ENCODE peak calls at places on chromosomes 13 and 19, in ten cellular contexts. T is GM23248; G is pancreas; I is stomach; S is CD8-positive, alpha-beta T cell; F is mucosa of descending colon; E is neural progenitor cell; U is BJ; A is heart right ventricle; N is Karpas-422. K is an unnamed sample.

GRCh38 chr19:5369304-5369703 is 28.7 kb upstream of the PTPRS start:
- DNase-seq in S (no peak), U (no peak), N (no peak), I (no peak), E (no peak), A (no peak), F (no peak), T (no peak), G (no peak), K (no peak)

GRCh38 chr13:40981949-40982348 is 37.2 kb downstream of the ELF1 start:
- DNase-seq in F (no peak), A (no peak), S (no peak), I (no peak), E (no peak), U (no peak), N (no peak), G (no peak), T (no peak), K (no peak)

GRCh38 chr13:33931397-33931987 is 113.5 kb downstream of the RFC3 start:
- DNase-seq in G (no peak), U (no peak), E (peak; percentile 73), S (no peak), A (peak; percentile 28), T (peak; percentile 74), N (peak; percentile 89), I (no peak), F (peak; percentile 61), K (no peak)

GRCh38 chr13:99601535-99601934 is 100.3 kb downstream of the TM9SF2 start:
- DNase-seq in G (no peak), T (no peak), I (no peak), E (no peak), U (no peak), F (no peak), A (no peak), S (no peak), N (no peak), K (no peak)

GRCh38 chr13:82898625-82899024 is 983.6 kb downstream of the SLITRK1 start:
- DNase-seq in G (no peak), N (no peak), E (no peak), A (no peak), F (no peak), T (no peak), S (no peak), I (no peak), U (no peak), K (no peak)

GRCh38 chr13:71240906-71241305 is 626.1 kb downstream of the DACH1 start:
- DNase-seq in A (no peak), F (peak; percentile 6), T (no peak), S (no peak), N (no peak), U (no peak), G (no peak), I (no peak), E (peak; percentile 41), K (no peak)

GRCh38 chr13:49746111-49746510 is 46.4 kb downstream of the KPNA3 start:
- DNase-seq in I (peak; percentile 52), A (no peak), F (peak; percentile 66), T (no peak), U (no peak), N (no peak), S (no peak), E (no peak), G (no peak), K (no peak)

GRCh38 chr19:32877977-32878745 is 8.6 kb upstream of the SLC7A9 start:
- DNase-seq in I (peak; percentile 19), T (no peak), E (no peak), S (no peak), A (no peak), G (no peak), U (no peak), F (no peak), N (no peak), K (no peak)

GRCh38 chr13:95754069-95754468 is 77.1 kb downstream of the DNAJC3 start:
- DNase-seq in U (no peak), I (no peak), S (no peak), G (no peak), E (no peak), T (no peak), N (no peak), A (no peak), F (no peak), K (no peak)

GRCh38 chr19:55158848-55159793 is 1.6 kb upstream of the TNNI3 start:
- DNase-seq in I (no peak), U (no peak), E (no peak), T (peak; percentile 60), N (peak; percentile 70), G (no peak), F (no peak), S (no peak), A (peak; percentile 87), K (no peak)

GRCh38 chr19:14383898-14384669 is 2.8 kb downstream of the ADGRE5 start:
- DNase-seq in F (peak; percentile 54), N (no peak), E (no peak), I (no peak), S (peak; percentile 67), G (no peak), T (peak; percentile 88), U (no peak), A (no peak), K (no peak)

GRCh38 chr19:14385492-14385891 is 4.2 kb downstream of the ADGRE5 start:
- DNase-seq in T (no peak), S (no peak), N (no peak), A (no peak), E (no peak), F (no peak), I (no peak), G (no peak), U (no peak), K (no peak)

GRCh38 chr19:14378890-14379289 is 2.4 kb upstream of the ADGRE5 start:
- DNase-seq in N (no peak), I (no peak), U (no peak), E (no peak), F (no peak), T (no peak), S (no peak), A (no peak), G (no peak), K (no peak)

GRCh38 chr19:14381689-14382474 is 638 bp downstream of the ADGRE5 start:
- DNase-seq in I (peak; percentile 57), F (peak; percentile 78), A (peak; percentile 48), U (peak; percentile 23), G (peak; percentile 79), S (peak; percentile 78), T (peak; percentile 90), N (no peak), E (no peak), K (no peak)

DNA sequence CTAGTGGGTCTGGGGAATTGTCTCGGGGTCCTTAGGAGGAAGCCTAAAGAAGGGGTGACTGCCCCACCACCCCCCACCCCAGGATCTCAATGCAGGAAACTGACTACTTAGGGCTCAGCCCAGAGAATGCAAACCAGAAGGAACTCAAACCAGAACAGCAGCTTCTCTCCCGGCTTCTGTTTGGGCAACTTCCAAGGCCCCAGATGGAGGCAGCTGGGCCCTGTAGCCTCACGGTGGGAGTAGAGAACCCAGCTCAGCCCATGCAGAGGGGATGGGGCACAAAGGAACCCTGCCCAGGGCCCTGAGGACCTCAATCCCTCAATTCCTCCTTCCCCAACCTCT is 2.3 kb downstream of the ADGRE5 start:
- DNase-seq in F (peak; percentile 52), G (no peak), T (peak; percentile 51), N (no peak), I (no peak), U (no peak), A (peak; percentile 51), E (no peak), S (no peak), K (no peak)
- H3K4me3 ChIP-seq in F (no peak overlapping the region), G (no peak overlapping the region), T (peak overlapping the region; percentile 66), N (no peak overlapping the region), I (peak overlapping the region; percentile 69), U (no peak overlapping the region), A (peak overlapping the region; percentile 81), E (no peak overlapping the region), S (peak overlapping the region; percentile 69), K (peak overlapping the region; percentile 21)

GRCh38 chr13:111573362-111573761 is 252.9 kb downstream of the TEX29 start:
- DNase-seq in F (no peak), I (no peak), A (no peak), U (no peak), E (no peak), T (no peak), N (no peak), S (no peak), G (no peak), K (no peak)
- H3K4me3 ChIP-seq in F (no peak overlapping the region), I (no peak overlapping the region), A (no peak overlapping the region), U (no peak overlapping the region), E (no peak overlapping the region), T (no peak overlapping the region), N (no peak overlapping the region), S (no peak overlapping the region), G (no peak overlapping the region), K (no peak overlapping the region)

DNA sequence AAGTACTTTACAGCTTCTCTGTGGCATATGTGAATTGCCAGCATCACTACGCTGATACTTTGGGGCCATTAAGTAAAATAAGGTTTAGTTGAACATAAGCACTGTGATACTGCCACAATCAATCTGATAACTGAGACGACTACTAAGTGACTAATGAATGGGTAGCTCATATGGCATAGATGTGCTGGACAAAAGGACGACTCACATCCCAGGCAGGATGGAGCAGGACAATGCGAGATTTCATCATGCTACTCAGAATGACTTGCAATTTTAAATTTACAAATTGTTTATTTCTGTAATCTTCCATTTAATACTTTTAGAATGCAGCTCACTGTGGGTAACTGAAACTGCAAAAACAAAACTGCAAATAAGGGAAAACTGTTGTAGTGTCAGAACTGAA is 13.6 kb downstream of the CCDC122 start:
- DNase-seq in G (no peak), N (no peak), I (no peak), T (peak; percentile 81), U (peak; percentile 43), F (no peak), E (no peak), S (no peak), A (no peak), K (no peak)
- H3K4me3 ChIP-seq in G (no peak overlapping the region), N (no peak overlapping the region), I (no peak overlapping the region), T (no peak overlapping the region), U (no peak overlapping the region), F (no peak overlapping the region), E (no peak overlapping the region), S (no peak overlapping the region), A (no peak overlapping the region), K (no peak overlapping the region)

GRCh38 chr19:53907690-53908089 is 1.4 kb upstream of the CACNG7 start:
- DNase-seq in I (no peak), F (no peak), A (no peak), S (no peak), E (no peak), U (no peak), G (no peak), N (peak; percentile 37), T (no peak), K (no peak)

GRCh38 chr19:53910170-53910518 is 1.1 kb downstream of the CACNG7 start:
- DNase-seq in F (no peak), T (no peak), S (no peak), E (peak; percentile 86), G (no peak), N (no peak), U (no peak), I (no peak), A (no peak), K (no peak)

GRCh38 chr19:53908933-53909415 is at the start of gene CACNG7:
- DNase-seq in T (no peak), A (no peak), N (peak; percentile 12), U (no peak), E (peak; percentile 80), S (no peak), I (no peak), F (no peak), G (no peak), K (no peak)

GRCh38 chr19:53908106-53908932 is 759 bp upstream of the CACNG7 start:
- DNase-seq in G (peak; percentile 17), U (no peak), A (peak; percentile 36), F (peak; percentile 25), E (peak; percentile 88), I (peak; percentile 33), N (peak; percentile 68), S (peak; percentile 29), T (peak; percentile 56), K (no peak)

GRCh38 chr19:53909471-53910169 is 542 bp downstream of the CACNG7 start:
- DNase-seq in I (no peak), T (no peak), F (no peak), E (peak; percentile 32), A (no peak), G (no peak), N (peak; percentile 23), U (no peak), S (no peak), K (no peak)
- H3K4me3 ChIP-seq in I (no peak overlapping the region), T (no peak overlapping the region), F (no peak overlapping the region), E (peak overlapping the region; percentile 99), A (no peak overlapping the region), G (no peak overlapping the region), N (no peak overlapping the region), U (peak overlapping the region; percentile 22), S (no peak overlapping the region), K (no peak overlapping the region)

K was measured in epithelial cell of proximal tubule.